ENCODE peak calls at places on chromosomes 2 and 18, in four cellular contexts. T is K562, J is HepG2, A is GM12878. V is an unnamed sample.

GRCh38 chr2:100891911-100892642 is 72.1 kb downstream of the NPAS2 start:
- DNase-seq in A (no peak), J (peak; percentile 56), T (peak; percentile 37), V (no peak)

GRCh38 chr18:8605974-8606373 is 3.3 kb upstream of the RAB12 start:
- DNase-seq in T (no peak), A (peak; percentile 40), J (no peak), V (no peak)

GRCh38 chr2:113750385-113750784 is 6.1 kb downstream of the SLC35F5 start:
- DNase-seq in A (no peak), J (no peak), T (no peak), V (no peak)

GRCh38 chr2:120346667-120347358 is 877 bp downstream of the INHBB start:
- DNase-seq in T (no peak), J (no peak), A (no peak), V (no peak)

GRCh38 chr2:131113566-131114227 is 8.6 kb downstream of the PLEKHB2 start:
- DNase-seq in A (no peak), J (no peak), T (no peak), V (no peak)

GRCh38 chr2:160970052-160970846 is 190.0 kb upstream of the TANK start:
- DNase-seq in J (peak; percentile 80), A (no peak), T (peak; percentile 23), V (peak; percentile 38)

GRCh38 chr18:74507927-74508326 is 11.8 kb downstream of the CNDP2 start:
- DNase-seq in A (no peak), J (no peak), T (no peak), V (no peak)

GRCh38 chr2:123826729-123827271 is 198.3 kb upstream of the CNTNAP5 start:
- DNase-seq in T (no peak), J (no peak), A (no peak), V (no peak)

GRCh38 chr2:140498360-140498759 is 1632.5 kb downstream of the LRP1B start:
- DNase-seq in J (no peak), T (no peak), A (no peak), V (no peak)

GRCh38 chr2:190376083-190376482 is 32.1 kb upstream of the MFSD6 start:
- DNase-seq in T (no peak), J (no peak), A (no peak), V (no peak)

GRCh38 chr2:237563816-237564215 is 2.6 kb upstream of the PRLH start:
- DNase-seq in A (no peak), T (no peak), J (no peak), V (no peak)

GRCh38 chr2:59959944-59960343 is 593.5 kb downstream of the BCL11A start:
- DNase-seq in J (no peak), A (no peak), T (no peak), V (no peak)

GRCh38 chr2:32357545-32358482 is 991 bp downstream of the BIRC6 start:
- DNase-seq in T (peak; percentile 65), J (peak; percentile 35), A (no peak), V (peak; percentile 71)

GRCh38 chr2:67389286-67389685 is 7.8 kb upstream of the ETAA1 start:
- DNase-seq in A (no peak), T (no peak), J (no peak), V (no peak)

GRCh38 chr2:17245921-17246320 is 272.3 kb downstream of the RAD51AP2 start:
- DNase-seq in J (no peak), A (no peak), T (no peak), V (no peak)

GRCh38 chr2:108635630-108636354 is 83.5 kb upstream of the RANBP2 start:
- DNase-seq in T (no peak), J (no peak), A (no peak), V (no peak)

GRCh38 chr2:54212456-54212855 is 43.6 kb downstream of the TSPYL6 start:
- DNase-seq in T (no peak), A (no peak), J (peak; percentile 71), V (no peak)

GRCh38 chr2:104769096-104769495 is 84.8 kb upstream of the POU3F3 start:
- DNase-seq in T (no peak), A (no peak), J (no peak), V (no peak)

GRCh38 chr18:6763524-6763923 is 34.0 kb downstream of the ARHGAP28 start:
- DNase-seq in A (no peak), T (no peak), J (no peak), V (no peak)

GRCh38 chr18:731185-731584 is 18.8 kb upstream of the ENOSF1 start:
- DNase-seq in A (no peak), T (peak; percentile 54), J (no peak), V (no peak)

GRCh38 chr2:55163258-55163657 is 68.8 kb downstream of the CLHC1 start:
- DNase-seq in J (no peak), T (no peak), A (no peak), V (no peak)

DNA sequence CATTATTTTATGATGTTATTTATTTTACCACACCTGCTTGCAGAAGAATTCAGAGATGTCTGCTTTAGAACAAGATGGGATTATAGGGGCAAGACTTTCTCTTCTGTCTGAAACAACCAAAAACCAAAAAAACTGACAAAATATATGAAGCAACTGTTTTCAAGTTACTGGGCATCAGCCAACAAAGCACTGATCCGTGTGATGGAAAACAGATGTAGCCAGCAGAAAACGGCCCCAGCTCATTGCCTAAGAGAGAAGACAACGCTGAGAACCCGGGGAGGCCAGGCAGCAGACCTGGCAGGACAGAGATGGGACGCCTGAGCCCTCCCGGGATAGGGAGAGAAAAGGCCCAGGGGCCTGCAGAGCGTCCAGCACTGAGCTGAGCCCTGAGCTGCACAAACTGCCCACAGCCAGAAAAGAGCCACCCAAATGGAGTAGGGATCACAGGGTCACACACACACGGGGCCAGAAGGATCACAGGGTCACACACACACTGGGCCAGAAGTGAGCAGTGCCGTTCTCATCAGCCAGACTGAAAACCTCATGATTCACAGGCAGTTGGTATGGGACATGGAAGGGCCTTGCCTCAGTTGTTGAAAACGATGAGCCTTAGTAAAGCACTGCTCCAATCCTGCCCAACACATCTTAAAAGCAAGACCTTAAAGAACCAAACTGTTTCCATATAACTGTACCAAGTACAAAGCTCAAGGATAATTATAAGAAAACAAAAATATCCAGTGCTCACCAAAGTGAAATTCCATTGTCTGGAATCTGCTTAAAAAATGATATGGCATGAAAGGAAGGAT is 12.1 kb downstream of the PXDN start:
- DNase-seq in A (no peak), T (no peak), J (no peak), V (no peak)
- H3K9ac ChIP-seq in A (no peak overlapping the region), T (no peak overlapping the region), J (no peak overlapping the region), V (no peak overlapping the region)

DNA sequence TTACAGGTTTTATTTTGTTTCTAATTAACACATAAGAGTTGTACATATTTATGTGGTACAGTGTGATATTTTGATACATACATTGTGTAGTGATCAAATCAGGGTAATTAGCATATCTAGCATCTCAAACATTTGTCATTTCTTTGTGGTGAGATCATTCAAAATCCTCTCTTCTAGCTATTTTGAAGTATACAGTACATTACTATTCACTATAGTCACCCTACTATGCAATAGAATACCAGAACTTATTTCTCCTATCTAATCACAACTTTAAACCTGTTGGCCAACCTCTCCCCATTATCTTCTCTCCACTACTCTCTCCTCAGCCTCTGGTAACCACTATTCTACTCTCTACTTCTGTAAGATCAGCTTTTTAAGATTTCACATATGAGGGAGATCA is 325.8 kb downstream of the CYP26B1 start:
- DNase-seq in T (no peak), A (no peak), J (no peak), V (no peak)
- TF ChIP-seq HDAC6 in T (no peak), A (no peak), J (no peak), V (no peak)

DNA sequence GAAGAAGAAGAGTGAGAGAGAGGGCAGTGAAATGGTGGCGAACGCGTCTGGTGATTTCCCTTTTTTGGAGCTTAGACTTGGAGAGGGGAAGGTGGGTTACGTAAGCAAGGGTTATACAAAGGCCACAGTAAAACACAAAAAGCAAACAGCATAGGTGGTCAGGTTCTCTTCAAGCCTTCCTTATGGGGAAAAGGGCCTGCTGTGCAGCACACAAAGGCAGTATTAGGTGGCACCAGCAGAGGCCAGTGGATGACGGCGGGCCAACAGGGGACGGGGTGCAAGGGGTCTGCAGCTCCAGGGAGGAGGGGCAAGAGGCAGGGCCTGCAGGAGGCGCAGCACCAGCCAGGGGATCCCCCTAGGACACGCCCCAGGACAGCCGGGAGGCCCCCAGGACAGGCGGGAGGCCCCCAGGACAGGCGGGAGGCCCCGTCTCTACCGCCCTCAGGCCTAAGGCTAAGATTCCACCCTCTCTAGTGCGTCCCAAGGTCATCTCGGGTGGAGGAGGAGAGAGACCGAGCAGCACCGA is 32.6 kb upstream of the NPC1 start:
- DNase-seq in A (peak; percentile 27), J (peak; percentile 65), T (no peak), V (peak; percentile 86)
- H3K9ac ChIP-seq in A (peak overlapping the region; percentile 40), J (no peak overlapping the region), T (no peak overlapping the region), V (no peak overlapping the region)

GRCh38 chr2:57893800-57894199 is 152.8 kb upstream of the VRK2 start:
- DNase-seq in A (no peak), J (peak; percentile 83), T (no peak), V (no peak)
- TF ChIP-seq HDAC6 in A (no peak), J (no peak), T (no peak), V (no peak)

GRCh38 chr2:215419769-215420470 is 15.9 kb downstream of the FN1 start:
- DNase-seq in T (no peak), A (no peak), J (peak; percentile 87), V (no peak)
- H3K9ac ChIP-seq in T (no peak overlapping the region), A (no peak overlapping the region), J (no peak overlapping the region), V (no peak overlapping the region)

DNA sequence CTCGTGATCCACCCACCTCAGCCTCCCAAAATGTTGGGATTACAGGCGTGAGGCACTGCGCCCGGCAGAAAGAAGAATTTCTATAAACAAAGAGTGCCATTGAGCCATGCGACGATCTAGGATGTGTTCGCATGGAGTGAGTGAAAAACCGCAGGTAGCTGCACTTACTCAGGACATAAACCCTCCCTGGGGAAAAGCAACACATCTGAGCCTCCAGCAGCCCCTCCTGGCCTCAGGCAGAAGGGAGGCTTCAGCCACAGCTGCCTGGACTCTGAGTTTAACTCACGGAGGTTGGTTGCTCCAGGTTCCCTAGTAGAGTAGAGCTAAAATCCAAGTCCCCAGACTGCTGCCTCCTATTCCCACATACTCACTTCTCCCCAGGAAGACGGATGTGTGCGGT is 11.3 kb upstream of the STK25 start:
- DNase-seq in T (no peak), J (no peak), A (no peak), V (no peak)
- TF ChIP-seq HDAC6 in T (no peak), J (no peak), A (no peak), V (no peak)

GRCh38 chr2:84960157-84960506 is 10.8 kb upstream of the KCMF1 start:
- DNase-seq in J (no peak), T (no peak), A (no peak), V (no peak)

GRCh38 chr2:84959494-84960156 is 11.3 kb upstream of the KCMF1 start:
- DNase-seq in A (no peak), J (no peak), T (no peak), V (peak; percentile 85)

GRCh38 chr2:84959045-84959493 is 11.9 kb upstream of the KCMF1 start:
- DNase-seq in A (no peak), T (no peak), J (no peak), V (no peak)

GRCh38 chr2:84957771-84958134 is 13.2 kb upstream of the KCMF1 start:
- DNase-seq in A (no peak), T (no peak), J (no peak), V (no peak)

GRCh38 chr2:84958135-84959044 is 12.6 kb upstream of the KCMF1 start:
- DNase-seq in T (no peak), J (peak; percentile 80), A (no peak), V (peak; percentile 78)
- H3K9ac ChIP-seq in T (no peak overlapping the region), J (peak overlapping the region; percentile 13), A (no peak overlapping the region), V (peak overlapping the region; percentile 56)

V was measured in H1.